ENCODE peak calls at places on chromosome 20, in six cellular contexts. One of them, this sample, is unnamed.

GRCh38 chr20:36849333-36850065 is 26.4 kb upstream of the TLDC2 start:
- DNase-seq in dorsolateral prefrontal cortex: no peak
- DNase-seq in AG04450: no peak
- DNase-seq in NCI-H187: no peak
- DNase-seq in KG1: no peak
- DNase-seq in ascending aorta: no peak
- DNase-seq in this sample: no peak

GRCh38 chr20:53923745-53924369 is 146.5 kb downstream of the BCAS1 start:
- DNase-seq in KG1: no peak
- DNase-seq in AG04450: no peak
- DNase-seq in ascending aorta: no peak
- DNase-seq in NCI-H187: no peak
- DNase-seq in dorsolateral prefrontal cortex: no peak
- DNase-seq in this sample: no peak

GRCh38 chr20:52313335-52313963 is 121.9 kb upstream of the ZFP64 start:
- DNase-seq in dorsolateral prefrontal cortex: no peak
- DNase-seq in KG1: no peak
- DNase-seq in AG04450: no peak
- DNase-seq in NCI-H187: peak
- DNase-seq in ascending aorta: no peak
- DNase-seq in this sample: no peak

GRCh38 chr20:59857951-59858350 is 75.5 kb downstream of the SYCP2 start:
- DNase-seq in NCI-H187: no peak
- DNase-seq in KG1: no peak
- DNase-seq in dorsolateral prefrontal cortex: no peak
- DNase-seq in AG04450: no peak
- DNase-seq in ascending aorta: no peak
- DNase-seq in this sample: no peak

GRCh38 chr20:50286609-50287008 is 96.0 kb downstream of the CEBPB start:
- DNase-seq in NCI-H187: no peak
- DNase-seq in KG1: no peak
- DNase-seq in dorsolateral prefrontal cortex: no peak
- DNase-seq in ascending aorta: no peak
- DNase-seq in AG04450: no peak
- DNase-seq in this sample: no peak

GRCh38 chr20:676967-677366 is 1.4 kb upstream of the SCRT2 start:
- DNase-seq in KG1: no peak
- DNase-seq in dorsolateral prefrontal cortex: no peak
- DNase-seq in ascending aorta: no peak
- DNase-seq in AG04450: no peak
- DNase-seq in NCI-H187: no peak
- DNase-seq in this sample: peak

GRCh38 chr20:62617711-62618483 is 24.4 kb upstream of the SLCO4A1 start:
- DNase-seq in AG04450: no peak
- DNase-seq in NCI-H187: no peak
- DNase-seq in dorsolateral prefrontal cortex: no peak
- DNase-seq in KG1: peak
- DNase-seq in ascending aorta: peak
- DNase-seq in this sample: peak

GRCh38 chr20:5077761-5078387 is 41.9 kb downstream of the PCNA start:
- DNase-seq in dorsolateral prefrontal cortex: no peak
- DNase-seq in KG1: peak
- DNase-seq in NCI-H187: no peak
- DNase-seq in ascending aorta: no peak
- DNase-seq in AG04450: no peak
- DNase-seq in this sample: no peak

GRCh38 chr20:3658708-3659491 is 4.3 kb downstream of the GFRA4 start:
- DNase-seq in dorsolateral prefrontal cortex: peak
- DNase-seq in KG1: no peak
- DNase-seq in ascending aorta: no peak
- DNase-seq in NCI-H187: no peak
- DNase-seq in AG04450: no peak
- DNase-seq in this sample: no peak

GRCh38 chr20:38113401-38114325 is 51.4 kb downstream of the TGM2 start:
- DNase-seq in KG1: no peak
- DNase-seq in AG04450: no peak
- DNase-seq in ascending aorta: no peak
- DNase-seq in dorsolateral prefrontal cortex: no peak
- DNase-seq in NCI-H187: no peak
- DNase-seq in this sample: peak

GRCh38 chr20:42003380-42003779 is 385.2 kb upstream of the CHD6 start:
- DNase-seq in KG1: no peak
- DNase-seq in ascending aorta: no peak
- DNase-seq in NCI-H187: no peak
- DNase-seq in dorsolateral prefrontal cortex: no peak
- DNase-seq in AG04450: no peak
- DNase-seq in this sample: no peak

GRCh38 chr20:44701116-44701865 is 13.9 kb upstream of the CCN5 start:
- DNase-seq in KG1: no peak
- DNase-seq in AG04450: no peak
- DNase-seq in ascending aorta: no peak
- DNase-seq in dorsolateral prefrontal cortex: no peak
- DNase-seq in NCI-H187: no peak
- DNase-seq in this sample: no peak

GRCh38 chr20:25508083-25508770 is 77.1 kb downstream of the NINL start:
- DNase-seq in NCI-H187: no peak
- DNase-seq in AG04450: peak
- DNase-seq in ascending aorta: no peak
- DNase-seq in dorsolateral prefrontal cortex: no peak
- DNase-seq in KG1: no peak
- DNase-seq in this sample: no peak

GRCh38 chr20:24160563-24161355 is 172.2 kb upstream of the GGTLC1 start:
- DNase-seq in NCI-H187: no peak
- DNase-seq in AG04450: peak
- DNase-seq in KG1: peak
- DNase-seq in ascending aorta: no peak
- DNase-seq in dorsolateral prefrontal cortex: peak
- DNase-seq in this sample: peak

GRCh38 chr20:21102691-21103311 is 3.4 kb downstream of the LINC00237 start:
- DNase-seq in NCI-H187: no peak
- DNase-seq in dorsolateral prefrontal cortex: peak
- DNase-seq in AG04450: no peak
- DNase-seq in KG1: no peak
- DNase-seq in ascending aorta: no peak
- DNase-seq in this sample: no peak

GRCh38 chr20:53751394-53752368 is 158.0 kb upstream of the ZNF217 start:
- DNase-seq in AG04450: no peak
- DNase-seq in ascending aorta: no peak
- DNase-seq in dorsolateral prefrontal cortex: no peak
- DNase-seq in NCI-H187: no peak
- DNase-seq in KG1: peak
- DNase-seq in this sample: peak

GRCh38 chr20:49813305-49813974 is 812 bp downstream of the SLC9A8 start:
- DNase-seq in ascending aorta: no peak
- DNase-seq in dorsolateral prefrontal cortex: no peak
- DNase-seq in AG04450: no peak
- DNase-seq in KG1: no peak
- DNase-seq in NCI-H187: no peak
- DNase-seq in this sample: no peak

GRCh38 chr20:25308671-25309394 is 60.9 kb downstream of the PYGB start:
- DNase-seq in dorsolateral prefrontal cortex: no peak
- DNase-seq in NCI-H187: no peak
- DNase-seq in AG04450: no peak
- DNase-seq in ascending aorta: no peak
- DNase-seq in KG1: no peak
- DNase-seq in this sample: no peak

GRCh38 chr20:24392612-24393011 is 76.8 kb upstream of the SYNDIG1 start:
- DNase-seq in ascending aorta: no peak
- DNase-seq in NCI-H187: no peak
- DNase-seq in dorsolateral prefrontal cortex: no peak
- DNase-seq in AG04450: no peak
- DNase-seq in KG1: no peak
- DNase-seq in this sample: no peak

GRCh38 chr20:20367681-20368413 is at the start of gene INSM1:
- DNase-seq in NCI-H187: peak
- DNase-seq in AG04450: no peak
- DNase-seq in KG1: no peak
- DNase-seq in ascending aorta: no peak
- DNase-seq in dorsolateral prefrontal cortex: peak
- DNase-seq in this sample: no peak

GRCh38 chr20:2705931-2706645 is 13.5 kb downstream of the EBF4 start:
- DNase-seq in ascending aorta: no peak
- DNase-seq in KG1: no peak
- DNase-seq in NCI-H187: no peak
- DNase-seq in dorsolateral prefrontal cortex: no peak
- DNase-seq in AG04450: no peak
- DNase-seq in this sample: no peak

GRCh38 chr20:36818185-36818584 is 44.6 kb upstream of the DSN1 start:
- DNase-seq in AG04450: no peak
- DNase-seq in KG1: no peak
- DNase-seq in ascending aorta: no peak
- DNase-seq in NCI-H187: no peak
- DNase-seq in dorsolateral prefrontal cortex: no peak
- DNase-seq in this sample: no peak

GRCh38 chr20:47189060-47189459 is 167.4 kb downstream of the ZMYND8 start:
- DNase-seq in dorsolateral prefrontal cortex: no peak
- DNase-seq in ascending aorta: no peak
- DNase-seq in KG1: no peak
- DNase-seq in AG04450: no peak
- DNase-seq in NCI-H187: no peak
- DNase-seq in this sample: no peak